ENCODE peak calls at places on chromosomes 5 and 9, in four cellular contexts. W is SW480, K is ELR, U is HCEC 1CT. N is an unnamed sample.

GRCh38 chr5:175561085-175561484 is 82.7 kb downstream of the SFXN1 start:
- DNase-seq in W (no peak), K (no peak), U (no peak), N (no peak)

GRCh38 chr9:96398582-96399334 is 15.2 kb upstream of the SLC35D2 start:
- DNase-seq in W (no peak), K (no peak), U (no peak), N (no peak)

GRCh38 chr5:148145916-148146315 is 22.4 kb upstream of the SPINK14 start:
- DNase-seq in W (no peak), K (peak), U (no peak), N (no peak)

GRCh38 chr9:129972816-129973215 is 70.2 kb downstream of the FNBP1 start:
- DNase-seq in W (no peak), K (no peak), U (no peak), N (no peak)

GRCh38 chr9:136990233-136990911 is 1.9 kb upstream of the PAXX start:
- DNase-seq in W (no peak), K (no peak), U (no peak), N (no peak)

GRCh38 chr5:103587185-103587748 is 24.7 kb upstream of the NUDT12 start:
- DNase-seq in W (peak), K (peak), U (peak), N (peak)

GRCh38 chr5:5650242-5650641 is 227.8 kb downstream of the ICE1 start:
- DNase-seq in W (peak), K (no peak), U (no peak), N (no peak)

GRCh38 chr5:175464414-175465233 is 13.7 kb upstream of the SFXN1 start:
- DNase-seq in W (peak), K (peak), U (peak), N (no peak)

GRCh38 chr5:6396043-6396442 is 17.7 kb upstream of the MED10 start:
- DNase-seq in W (no peak), K (no peak), U (no peak), N (no peak)

GRCh38 chr5:150515446-150515845 is 7.5 kb downstream of the NDST1 start:
- DNase-seq in W (no peak), K (peak), U (peak), N (no peak)

GRCh38 chr5:1557114-1557873 is 33.5 kb upstream of the LPCAT1 start:
- DNase-seq in W (peak), K (no peak), U (no peak), N (no peak)

GRCh38 chr5:36751881-36752280 is 124.7 kb upstream of the NIPBL start:
- DNase-seq in W (no peak), K (peak), U (no peak), N (no peak)

GRCh38 chr9:13750061-13750460 is 470.6 kb upstream of the MPDZ start:
- DNase-seq in W (no peak), K (peak), U (no peak), N (no peak)

GRCh38 chr9:136339173-136339957 is 12.0 kb downstream of the GPSM1 start:
- DNase-seq in W (peak), K (peak), U (peak), N (no peak)

N was measured in DMS 273 treated with DMSO at 0.1 percent for 48 hours.